ENCODE peak calls at places on chromosomes 1 and 21, in ten cellular contexts. Z is CD8-positive, alpha-beta T cell; H is BE2C; S is ascending aorta; P is hepatocyte; Y is tibial nerve; K is uterus; E is CD4-positive, alpha-beta T cell; Q is sigmoid colon; O is psoas muscle. B is an unnamed sample. For H3K9me3, the result is how much of the 10 kb centered on the place peaks cover.

GRCh38 chr1:62687421-62687902 is 724 bp downstream of the DOCK7 start:
- DNase-seq in Z (peak), H (no peak), S (no peak), P (peak), Y (no peak), K (peak), E (peak), Q (peak), O (no peak), B (no peak)

GRCh38 chr1:40709802-40710278 is 18.3 kb downstream of the NFYC start:
- DNase-seq in Z (no peak), H (no peak), S (no peak), P (no peak), Y (no peak), K (no peak), E (no peak), Q (no peak), O (no peak), B (no peak)

GRCh38 chr1:203870256-203870655 is 8.9 kb downstream of the SNRPE start:
- DNase-seq in Z (no peak), H (no peak), S (no peak), P (no peak), Y (no peak), K (no peak), E (no peak), Q (no peak), O (no peak), B (no peak)

GRCh38 chr1:222798111-222798510 is 16.7 kb upstream of the DISP1 start:
- DNase-seq in Z (no peak), H (no peak), S (no peak), P (peak), Y (no peak), K (no peak), E (no peak), Q (no peak), O (no peak), B (no peak)

GRCh38 chr1:6801998-6802397 is 16.7 kb downstream of the CAMTA1 start:
- DNase-seq in Z (no peak), H (no peak), S (no peak), P (no peak), Y (no peak), K (no peak), E (no peak), Q (no peak), O (no peak), B (no peak)

GRCh38 chr1:26826261-26827201 is at the start of gene ZDHHC18:
- DNase-seq in Z (peak), H (peak), S (no peak), P (peak), Y (peak), K (peak), E (peak), Q (peak), O (peak), B (no peak)

GRCh38 chr21:41766883-41767605 is at the start of gene RIPK4:
- DNase-seq in Z (peak), H (no peak), S (no peak), P (peak), Y (no peak), K (no peak), E (peak), Q (peak), O (no peak), B (no peak)

GRCh38 chr1:100721502-100722205 is 2.1 kb downstream of the VCAM1 start:
- DNase-seq in Z (no peak), H (no peak), S (no peak), P (peak), Y (peak), K (peak), E (no peak), Q (peak), O (peak), B (no peak)

GRCh38 chr1:234570741-234571140 is 39.2 kb downstream of the IRF2BP2 start:
- DNase-seq in Z (no peak), H (no peak), S (no peak), P (no peak), Y (no peak), K (no peak), E (no peak), Q (no peak), O (no peak), B (no peak)

GRCh38 chr1:26412180-26412840 is 1.7 kb downstream of the LIN28A start:
- DNase-seq in Z (no peak), H (no peak), S (no peak), P (no peak), Y (no peak), K (no peak), E (no peak), Q (no peak), O (no peak), B (no peak)

GRCh38 chr1:243924188-243924587 is 74.1 kb upstream of the AKT3 start:
- DNase-seq in Z (no peak), H (no peak), S (no peak), P (no peak), Y (no peak), K (no peak), E (no peak), Q (no peak), O (no peak), B (no peak)

GRCh38 chr1:199687321-199687720 is 340.2 kb upstream of the NR5A2 start:
- DNase-seq in Z (no peak), H (no peak), S (no peak), P (no peak), Y (no peak), K (no peak), E (no peak), Q (no peak), O (no peak), B (no peak)

GRCh38 chr1:153928776-153929432 is 6.1 kb upstream of the GATAD2B start:
- DNase-seq in Z (no peak), H (peak), S (no peak), P (peak), Y (no peak), K (no peak), E (no peak), Q (no peak), O (no peak), B (no peak)

GRCh38 chr1:82506970-82507369 is 706.2 kb downstream of the ADGRL2 start:
- DNase-seq in Z (no peak), H (no peak), S (no peak), P (no peak), Y (no peak), K (no peak), E (no peak), Q (no peak), O (no peak), B (no peak)

GRCh38 chr1:17759114-17759513 is 4.0 kb downstream of the ACTL8 start:
- DNase-seq in Z (no peak), H (peak), S (no peak), P (no peak), Y (no peak), K (no peak), E (no peak), Q (no peak), O (no peak), B (no peak)

GRCh38 chr1:172499636-172500141 is 33.3 kb upstream of the SUCO start:
- DNase-seq in Z (no peak), H (no peak), S (no peak), P (peak), Y (no peak), K (no peak), E (no peak), Q (no peak), O (no peak), B (no peak)

GRCh38 chr1:62076286-62076685 is 118.4 kb upstream of the L1TD1 start:
- DNase-seq in Z (no peak), H (peak), S (no peak), P (peak), Y (no peak), K (no peak), E (no peak), Q (no peak), O (no peak), B (no peak)

GRCh38 chr21:38440746-38441145 is 57.5 kb downstream of the ERG start:
- DNase-seq in Z (no peak), H (no peak), S (no peak), P (peak), Y (no peak), K (no peak), E (no peak), Q (no peak), O (no peak), B (no peak)

GRCh38 chr21:31397515-31397926 is 53.5 kb upstream of the TIAM1 start:
- DNase-seq in Z (no peak), H (peak), S (no peak), P (peak), Y (no peak), K (no peak), E (no peak), Q (no peak), O (no peak), B (no peak)

GRCh38 chr1:45348020-45348419 is 7.8 kb upstream of the MUTYH start:
- DNase-seq in Z (no peak), H (no peak), S (no peak), P (no peak), Y (no peak), K (no peak), E (no peak), Q (no peak), O (no peak), B (no peak)

GRCh38 chr1:233034845-233035244 is 84.4 kb downstream of the NTPCR start:
- DNase-seq in Z (no peak), H (no peak), S (no peak), P (no peak), Y (no peak), K (no peak), E (no peak), Q (no peak), O (no peak), B (no peak)

GRCh38 chr1:54355931-54356679 is 50.1 kb downstream of the SSBP3 start:
- DNase-seq in Z (no peak), H (peak), S (no peak), P (peak), Y (no peak), K (no peak), E (no peak), Q (no peak), O (no peak), B (no peak)

GRCh38 chr1:239184581-239185244 is 201.7 kb upstream of the CHRM3 start:
- DNase-seq in Z (no peak), H (no peak), S (no peak), P (no peak), Y (no peak), K (no peak), E (no peak), Q (no peak), O (no peak), B (no peak)

GRCh38 chr1:203058674-203058931 is 27.2 kb downstream of the MYOG start:
- DNase-seq in Z (no peak), H (no peak), S (no peak), P (no peak), Y (no peak), K (no peak), E (no peak), Q (no peak), O (no peak), B (no peak)

GRCh38 chr1:8137406-8138244 is 111.5 kb upstream of the ERRFI1 start:
- DNase-seq in Z (no peak), H (no peak), S (peak), P (no peak), Y (no peak), K (peak), E (no peak), Q (peak), O (peak), B (no peak)

GRCh38 chr1:201022824-201023516 is 544 bp downstream of the KIF21B start:
- DNase-seq in Z (peak), H (no peak), S (no peak), P (no peak), Y (no peak), K (no peak), E (no peak), Q (no peak), O (no peak), B (no peak)

GRCh38 chr1:223835754-223836153 is 10.0 kb downstream of the TP53BP2 start:
- DNase-seq in Z (no peak), H (no peak), S (no peak), P (no peak), Y (no peak), K (no peak), E (no peak), Q (no peak), O (no peak), B (no peak)

GRCh38 chr1:30088594-30089556 is 634.5 kb downstream of the MATN1 start:
- DNase-seq in Z (no peak), H (peak), S (no peak), P (peak), Y (no peak), K (no peak), E (no peak), Q (no peak), O (no peak), B (no peak)

GRCh38 chr1:157021688-157022087 is 23.9 kb downstream of the ARHGEF11 start:
- DNase-seq in Z (no peak), H (no peak), S (no peak), P (no peak), Y (no peak), K (no peak), E (no peak), Q (no peak), O (no peak), B (no peak)
- H3K9me3 ChIP-seq in Z (under half), H (under half), S (under half), P (under half), Y (under half), K (under half), E (under half), Q (under half), O (under half), B (under half)

GRCh38 chr1:56577859-56578663 is 1.3 kb downstream of the PLPP3 start:
- DNase-seq in Z (no peak), H (peak), S (no peak), P (peak), Y (no peak), K (peak), E (no peak), Q (peak), O (peak), B (peak)

GRCh38 chr1:56580771-56581170 is 1.4 kb upstream of the PLPP3 start:
- DNase-seq in Z (no peak), H (no peak), S (no peak), P (no peak), Y (no peak), K (no peak), E (no peak), Q (no peak), O (no peak), B (no peak)

GRCh38 chr1:56578664-56578962 is 750 bp downstream of the PLPP3 start:
- DNase-seq in Z (no peak), H (no peak), S (no peak), P (peak), Y (no peak), K (no peak), E (no peak), Q (no peak), O (no peak), B (no peak)

GRCh38 chr1:56576880-56577858 is 2.2 kb downstream of the PLPP3 start:
- DNase-seq in Z (no peak), H (no peak), S (no peak), P (peak), Y (no peak), K (no peak), E (no peak), Q (no peak), O (no peak), B (no peak)

DNA sequence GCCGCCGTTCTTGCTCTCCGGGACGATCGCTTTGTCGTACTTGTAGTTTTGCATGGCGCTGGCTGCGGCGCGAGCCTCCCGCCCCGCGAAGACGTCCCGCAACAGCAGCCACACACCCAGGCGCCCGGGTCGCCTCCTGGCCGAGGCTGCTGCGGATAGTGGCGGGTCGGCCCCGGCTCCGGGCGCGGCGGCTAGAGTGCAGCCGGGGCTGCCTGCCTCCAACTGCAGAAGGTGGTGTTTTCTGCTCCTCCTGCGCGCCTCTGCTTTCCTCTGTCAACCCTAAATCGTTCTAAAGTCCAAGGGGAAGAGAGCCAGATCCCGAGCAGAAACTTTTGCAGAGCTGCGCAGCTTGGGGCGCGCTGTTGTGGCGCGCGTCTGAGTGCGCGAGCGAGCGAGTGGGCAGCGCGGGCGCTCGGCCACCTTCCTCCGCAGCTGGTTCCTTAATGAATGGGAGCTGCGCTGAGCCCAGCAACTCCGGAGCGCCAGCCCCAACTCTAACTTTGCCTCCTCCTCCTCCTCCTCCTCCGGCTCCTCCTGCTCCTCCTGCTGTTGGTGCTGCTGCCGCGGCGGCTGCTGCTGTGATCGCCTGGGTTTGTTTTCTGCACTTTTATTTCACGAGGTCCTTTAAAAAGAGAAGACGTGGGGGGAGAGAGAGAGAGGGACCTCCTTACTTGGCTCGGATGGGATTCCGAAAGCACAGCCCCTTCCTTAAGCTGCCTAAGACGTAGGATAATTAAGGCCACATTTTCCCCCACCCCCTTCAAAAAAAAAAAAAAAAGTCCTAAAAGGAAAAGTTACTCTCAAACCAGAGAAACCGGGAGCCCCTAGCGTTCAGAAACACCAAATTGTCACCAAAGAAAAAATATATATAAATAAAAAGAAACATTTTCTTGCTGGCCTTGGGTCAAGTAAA is at the start of gene PLPP3:
- DNase-seq in Z (no peak), H (peak), S (peak), P (peak), Y (peak), K (peak), E (no peak), Q (peak), O (peak), B (peak)
- TF ChIP-seq CTCF in Z (no peak), H (no peak), S (peak), P (peak), Y (peak), K (peak), E (no peak), Q (no peak), O (peak), B (peak)

DNA sequence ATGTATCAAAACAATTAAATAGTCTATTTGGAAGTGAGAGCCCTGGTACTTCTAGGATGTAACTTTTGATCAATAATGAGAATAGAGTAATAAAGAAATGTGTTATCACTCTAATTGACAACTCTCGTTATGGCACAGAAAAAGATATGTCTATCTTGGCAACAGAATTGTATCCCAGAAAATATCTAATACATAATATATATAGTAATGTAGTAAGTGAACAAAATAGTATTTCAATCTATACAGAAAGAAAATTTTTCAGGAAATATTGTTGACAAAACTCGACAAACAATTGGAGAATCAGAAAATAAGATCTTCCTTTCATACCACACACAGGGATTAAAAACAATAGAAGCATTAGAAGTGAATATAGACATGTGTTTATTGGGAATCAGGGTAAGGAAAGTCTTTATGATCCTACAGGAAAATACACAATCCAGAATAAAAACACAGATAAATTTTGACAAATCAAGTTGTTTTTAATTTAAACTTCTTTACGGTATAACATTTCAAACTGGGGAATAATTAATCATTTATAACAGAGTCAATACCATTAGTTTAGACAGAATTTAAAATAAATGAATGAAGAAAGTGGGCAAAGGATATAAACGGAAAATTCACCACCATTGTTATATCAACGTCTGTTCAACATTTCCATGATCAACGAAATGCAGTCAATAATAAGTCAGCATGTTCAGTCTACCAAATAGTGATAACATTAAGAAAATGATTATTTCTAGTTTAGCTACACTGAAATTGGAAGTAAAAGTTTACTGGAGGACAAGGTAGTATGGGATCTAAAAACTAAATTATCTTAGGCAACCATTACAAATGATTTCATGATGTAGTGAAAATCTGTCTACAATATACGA is 1526.5 kb upstream of the TPTE start:
- DNase-seq in Z (no peak), H (no peak), S (no peak), P (no peak), Y (no peak), K (no peak), E (no peak), Q (no peak), O (no peak), B (no peak)
- H3K9me3 ChIP-seq in Z (under half), H (under half), S (under half), P (under half), Y (under half), K (under half), E (under half), Q (under half), O (under half), B (under half)

DNA sequence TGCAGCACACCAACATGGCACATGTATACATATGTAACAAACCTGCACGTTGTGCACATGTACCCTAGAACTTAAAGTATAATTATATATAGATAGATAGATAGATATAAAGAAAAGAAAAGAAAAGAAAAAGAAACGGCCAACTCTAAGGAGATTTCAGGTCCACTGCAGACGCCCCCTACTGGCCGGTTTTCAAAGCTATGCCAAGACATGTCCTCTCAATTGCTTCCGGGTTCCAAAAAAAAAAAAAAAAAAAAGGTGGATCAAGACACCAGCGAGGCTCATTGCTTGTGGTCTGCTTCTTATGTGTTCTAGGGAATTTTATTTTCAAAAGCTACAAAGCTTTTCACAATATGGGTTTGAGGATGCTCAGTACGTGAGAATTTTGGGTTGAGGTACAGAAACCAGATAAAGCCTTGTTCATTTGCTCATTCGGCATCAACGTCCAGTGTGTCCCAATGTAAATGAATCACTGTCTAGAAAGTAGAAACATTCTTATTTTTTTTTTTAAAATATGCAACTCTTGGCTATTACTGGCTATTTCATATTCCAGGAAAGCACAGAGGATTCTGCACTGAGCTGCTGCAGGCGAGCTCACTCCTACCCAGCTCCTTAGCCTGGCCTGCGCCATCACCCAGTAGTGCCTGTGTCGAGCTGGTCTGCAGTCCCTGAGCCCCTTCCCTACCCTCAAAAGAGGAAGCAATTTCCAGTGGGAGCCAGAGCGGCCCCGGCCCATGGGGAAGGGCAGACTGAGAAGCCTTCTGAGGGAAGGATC is 643.0 kb downstream of the KIF26B start:
- DNase-seq in Z (no peak), H (no peak), S (no peak), P (no peak), Y (no peak), K (no peak), E (no peak), Q (no peak), O (no peak), B (no peak)
- TF ChIP-seq CTCF in Z (no peak), H (peak), S (no peak), P (peak), Y (no peak), K (no peak), E (no peak), Q (no peak), O (no peak), B (no peak)

DNA sequence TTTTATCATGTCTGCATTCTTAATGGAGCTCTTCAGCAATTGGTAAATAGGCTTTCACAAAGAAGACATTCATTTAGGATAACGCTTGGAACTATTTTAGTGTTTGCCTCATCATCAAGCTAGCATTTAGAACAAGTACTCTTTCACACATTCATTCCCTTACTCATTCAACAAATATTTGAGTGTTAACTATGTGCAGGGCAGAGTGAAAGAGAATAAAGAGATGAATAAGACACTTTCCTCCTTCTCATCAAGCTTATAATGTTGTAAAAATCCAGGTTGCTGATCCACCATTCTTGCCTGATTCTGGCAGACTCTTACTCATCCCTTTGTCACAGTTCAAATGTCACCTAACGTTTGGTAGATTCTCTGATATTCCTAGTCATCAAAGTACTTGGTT is 386.4 kb upstream of the BEND5 start:
- DNase-seq in Z (no peak), H (no peak), S (no peak), P (no peak), Y (no peak), K (no peak), E (no peak), Q (no peak), O (no peak), B (no peak)
- H3K9me3 ChIP-seq in Z (under half), H (under half), S (under half), P (under half), Y (under half), K (under half), E (under half), Q (under half), O (under half), B (under half)